ENCODE peak calls at places on chromosomes 5 and 9, in ten cellular contexts. T is left ventricle myocardium inferior, Z is astrocyte, Q is ovary, M is tibial artery, X is cardiac muscle cell, O is breast epithelium, K is colonic mucosa, V is A673, E is stomach. S is an unnamed sample.

GRCh38 chr5:111545031-111545430 is 32.7 kb upstream of the STARD4 start:
- DNase-seq in O (no peak), X (no peak), Z (no peak), M (no peak), T (no peak), V (no peak), K (no peak), E (no peak), Q (no peak), S (peak; percentile 85)

GRCh38 chr5:145587308-145588071 is 247.7 kb downstream of the PRELID2 start:
- DNase-seq in T (no peak), O (no peak), X (no peak), Q (no peak), K (no peak), M (no peak), E (no peak), Z (peak; percentile 96), V (peak; percentile 23), S (peak; percentile 82)

GRCh38 chr9:11618241-11618805 is 1005.5 kb upstream of the PTPRD start:
- DNase-seq in O (no peak), Z (no peak), M (no peak), V (no peak), E (no peak), X (no peak), Q (no peak), T (no peak), K (no peak), S (no peak)

GRCh38 chr9:38195737-38196161 is 126.7 kb upstream of the SHB start:
- DNase-seq in Z (no peak), T (no peak), K (no peak), O (peak; percentile 50), V (no peak), X (no peak), M (no peak), E (no peak), Q (no peak), S (no peak)

GRCh38 chr5:75558972-75559632 is 47.4 kb downstream of the POLK start:
- DNase-seq in M (no peak), V (no peak), E (no peak), T (no peak), Z (no peak), Q (no peak), O (no peak), K (no peak), X (no peak), S (no peak)

GRCh38 chr5:157801-158200 is 33.5 kb upstream of the LRRC14B start:
- DNase-seq in K (no peak), T (no peak), Z (no peak), M (no peak), V (no peak), O (no peak), E (no peak), Q (no peak), X (no peak), S (no peak)

GRCh38 chr9:7777776-7778175 is 21.8 kb downstream of the DMAC1 start:
- DNase-seq in O (no peak), T (no peak), X (no peak), K (no peak), V (no peak), Q (no peak), Z (no peak), E (no peak), M (no peak), S (peak; percentile 33)

GRCh38 chr9:87112656-87113055 is 165.3 kb upstream of the GAS1 start:
- DNase-seq in V (no peak), M (no peak), O (no peak), Z (peak; percentile 15), X (no peak), T (no peak), Q (no peak), K (no peak), E (no peak), S (no peak)

DNA sequence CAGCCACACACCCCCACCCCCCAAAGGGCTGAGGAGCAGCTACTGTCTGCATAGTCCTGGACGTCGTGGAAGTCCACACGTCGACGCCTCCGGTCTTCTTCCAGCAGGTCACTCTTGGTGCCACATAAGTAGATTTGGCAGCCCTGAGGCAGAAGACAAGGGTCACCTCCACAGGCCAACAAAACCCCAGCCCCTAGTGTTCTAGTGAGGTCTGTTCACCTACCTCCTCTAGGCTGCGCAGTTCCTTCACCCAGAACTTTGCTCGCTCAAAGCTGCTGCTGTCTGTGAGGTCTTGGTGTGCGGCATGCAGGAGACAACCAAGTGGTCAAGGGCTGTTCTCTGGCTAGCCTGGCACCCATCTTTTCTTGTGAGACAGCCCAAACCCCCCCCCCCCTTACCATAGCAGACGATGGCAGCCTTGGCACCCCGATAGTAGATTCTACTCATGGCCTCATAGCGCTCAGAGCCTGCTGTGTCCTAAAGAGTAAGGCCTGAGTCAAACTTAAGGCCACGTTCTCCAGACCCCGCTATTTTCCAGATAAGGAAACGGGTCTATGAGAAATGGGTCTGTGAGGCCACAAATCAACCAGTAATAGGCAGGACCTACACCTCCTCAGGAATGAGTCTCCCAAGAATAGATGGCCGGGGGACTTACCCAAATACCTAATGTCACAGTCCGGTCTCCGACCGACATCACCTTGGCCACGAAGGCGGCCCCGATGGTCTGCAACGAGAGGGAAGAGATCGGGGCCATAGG is 987 bp downstream of the RAB24 start:
- DNase-seq in T (no peak), K (no peak), O (no peak), M (no peak), Q (no peak), Z (no peak), E (no peak), V (no peak), X (no peak), S (no peak)
- H3K4me3 ChIP-seq in T (peak overlapping the region; percentile 97), K (peak overlapping the region; percentile 95), O (peak overlapping the region; percentile 94), M (peak overlapping the region; percentile 81), Q (peak overlapping the region; percentile 90), Z (peak overlapping the region; percentile 99), E (peak overlapping the region; percentile 73), V (peak overlapping the region; percentile 88), X (peak overlapping the region; percentile 76), S (peak overlapping the region; percentile 87)

GRCh38 chr5:10635861-10636350 is 72.0 kb downstream of the ANKRD33B start:
- DNase-seq in M (no peak), T (no peak), V (no peak), Z (peak; percentile 32), Q (no peak), O (no peak), E (no peak), K (no peak), X (no peak), S (peak; percentile 39)

GRCh38 chr5:10635257-10635860 is 71.5 kb downstream of the ANKRD33B start:
- DNase-seq in O (no peak), Q (no peak), Z (peak; percentile 73), V (no peak), E (no peak), M (no peak), T (no peak), X (no peak), K (no peak), S (peak; percentile 77)

GRCh38 chr5:10639846-10640368 is 76.0 kb downstream of the ANKRD33B start:
- DNase-seq in O (no peak), E (no peak), V (no peak), T (no peak), M (no peak), X (no peak), Q (no peak), Z (no peak), K (no peak), S (no peak)

GRCh38 chr5:10636363-10637142 is 72.7 kb downstream of the ANKRD33B start:
- DNase-seq in Z (no peak), K (no peak), E (no peak), T (no peak), X (no peak), Q (no peak), M (no peak), V (no peak), O (no peak), S (no peak)

DNA sequence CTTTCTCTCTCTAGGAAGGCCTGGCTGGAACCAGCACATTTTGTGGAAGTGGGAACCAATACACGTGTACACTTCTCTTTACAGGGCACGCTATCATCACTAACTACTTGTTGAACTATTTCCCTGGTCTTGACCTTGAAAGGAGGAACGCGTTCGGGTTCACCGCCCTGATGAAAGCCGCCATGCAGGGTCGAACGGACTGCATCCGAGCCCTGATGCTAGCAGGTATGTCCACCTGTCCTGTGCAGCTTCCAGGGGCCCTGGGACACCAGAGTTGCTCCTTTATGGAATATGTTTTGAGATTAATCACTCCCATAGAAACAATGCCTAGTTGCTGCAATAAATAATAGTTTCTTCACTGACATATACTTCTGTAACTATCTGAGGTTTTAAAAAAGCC is 74.1 kb downstream of the ANKRD33B start:
- DNase-seq in E (no peak), X (no peak), T (no peak), O (no peak), Q (no peak), K (no peak), M (no peak), V (no peak), Z (no peak), S (no peak)
- H3K36me3 ChIP-seq in E (no peaks in the 10 kb centered on the region), X (no peaks in the 10 kb centered on the region), T (peaks cover 4% of the 10 kb centered on the region), O (no peaks in the 10 kb centered on the region), Q (no peaks in the 10 kb centered on the region), K (no peaks in the 10 kb centered on the region), M (no peaks in the 10 kb centered on the region), V (no peaks in the 10 kb centered on the region), Z (no peaks in the 10 kb centered on the region), S (no peaks in the 10 kb centered on the region)

DNA sequence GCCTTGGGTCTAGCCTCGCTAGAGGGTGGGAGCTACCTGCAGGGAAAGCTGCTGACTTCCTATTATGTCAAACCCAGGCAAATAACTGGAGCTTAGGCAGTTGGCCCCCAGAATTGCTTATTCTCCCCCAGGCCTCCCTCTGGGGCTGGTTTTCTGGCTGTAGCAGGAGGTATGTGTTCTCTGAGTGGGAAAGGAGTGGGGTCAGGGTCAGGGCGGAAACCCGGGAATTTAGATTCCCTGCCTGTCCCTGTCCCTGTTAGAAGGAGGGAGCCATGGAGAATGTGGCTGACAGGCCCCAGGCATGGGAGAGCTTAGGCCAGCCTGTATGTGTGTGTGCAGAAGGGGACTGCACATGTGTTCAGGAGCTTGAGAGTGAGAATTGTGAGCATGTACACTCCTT is 13.6 kb upstream of the CXXC5 start:
- DNase-seq in Z (no peak), X (no peak), O (no peak), V (no peak), E (no peak), K (no peak), M (no peak), T (no peak), Q (no peak), S (no peak)
- TF ChIP-seq CTCF in Z (no peak), X (no peak), O (no peak), V (no peak), E (no peak), K (no peak), M (no peak), T (no peak), Q (no peak), S (no peak)

GRCh38 chr5:91283326-91283725 is 99.8 kb downstream of the ARRDC3 start:
- DNase-seq in O (no peak), M (no peak), T (no peak), Z (no peak), E (no peak), Q (no peak), X (no peak), V (no peak), K (no peak), S (peak; percentile 36)

GRCh38 chr5:91280062-91280941 is 102.8 kb downstream of the ARRDC3 start:
- DNase-seq in M (peak; percentile 97), E (peak; percentile 92), Q (peak; percentile 93), X (peak; percentile 95), K (peak; percentile 94), T (peak; percentile 94), V (peak; percentile 96), O (peak; percentile 86), Z (peak; percentile 96), S (peak; percentile 93)

GRCh38 chr5:91282210-91282609 is 100.9 kb downstream of the ARRDC3 start:
- DNase-seq in T (no peak), M (no peak), E (no peak), K (no peak), V (no peak), X (no peak), O (no peak), Q (no peak), Z (no peak), S (no peak)

GRCh38 chr5:91281409-91281808 is 101.7 kb downstream of the ARRDC3 start:
- DNase-seq in K (no peak), T (no peak), Q (no peak), E (no peak), X (no peak), Z (peak; percentile 92), M (no peak), V (no peak), O (no peak), S (peak; percentile 89)

DNA sequence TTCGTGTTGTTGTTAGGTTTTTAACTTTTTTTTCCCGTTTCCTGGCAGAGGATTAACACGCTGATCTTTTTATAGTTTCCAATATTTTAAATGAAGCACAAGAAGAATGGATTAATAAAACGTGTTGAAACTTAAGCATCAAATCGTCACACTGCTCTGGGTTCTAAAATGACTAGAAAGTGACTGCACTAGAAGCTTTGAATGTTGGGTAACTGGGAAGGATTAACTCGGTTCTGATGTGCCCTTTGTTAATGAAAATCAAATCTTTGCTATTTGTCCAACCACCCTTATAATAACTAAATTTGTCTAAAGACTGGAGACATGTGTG is 102.2 kb downstream of the ARRDC3 start:
- DNase-seq in Z (no peak), K (no peak), Q (no peak), M (no peak), E (no peak), V (no peak), T (no peak), X (no peak), O (no peak), S (no peak)
- H3K4me3 ChIP-seq in Z (peak overlapping the region; percentile 57), K (peak overlapping the region; percentile 45), Q (peak overlapping the region; percentile 62), M (peak overlapping the region; percentile 59), E (peak overlapping the region; percentile 54), V (peak overlapping the region; percentile 50), T (peak overlapping the region; percentile 68), X (peak overlapping the region; percentile 30), O (peak overlapping the region; percentile 54), S (peak overlapping the region; percentile 39)

S was measured in bronchial epithelial cell.